ENCODE peak calls at places on chromosomes 16 and 17, in six cellular contexts. One of them, this sample, is unnamed.

GRCh38 chr17:29094101-29094708 is 51.3 kb downstream of the PIPOX start:
- DNase-seq in breast epithelium: no peak
- DNase-seq in SK-N-MC: no peak
- DNase-seq in prostate gland: no peak
- DNase-seq in stomach: no peak
- DNase-seq in suprapubic skin: no peak
- DNase-seq in this sample: no peak

GRCh38 chr16:57766714-57767348 is 31.3 kb downstream of the KATNB1 start:
- DNase-seq in breast epithelium: no peak
- DNase-seq in SK-N-MC: no peak
- DNase-seq in prostate gland: no peak
- DNase-seq in stomach: no peak
- DNase-seq in suprapubic skin: no peak
- DNase-seq in this sample: no peak

GRCh38 chr16:12228607-12229499 is 252.3 kb downstream of the SNX29 start:
- DNase-seq in breast epithelium: peak
- DNase-seq in SK-N-MC: no peak
- DNase-seq in prostate gland: peak
- DNase-seq in stomach: no peak
- DNase-seq in suprapubic skin: no peak
- DNase-seq in this sample: peak

GRCh38 chr17:70208825-70209555 is 39.7 kb downstream of the KCNJ2 start:
- DNase-seq in breast epithelium: no peak
- DNase-seq in SK-N-MC: no peak
- DNase-seq in prostate gland: no peak
- DNase-seq in stomach: no peak
- DNase-seq in suprapubic skin: no peak
- DNase-seq in this sample: peak

GRCh38 chr17:55340726-55341125 is 76.0 kb downstream of the HLF start:
- DNase-seq in breast epithelium: no peak
- DNase-seq in SK-N-MC: no peak
- DNase-seq in prostate gland: no peak
- DNase-seq in stomach: no peak
- DNase-seq in suprapubic skin: no peak
- DNase-seq in this sample: no peak

GRCh38 chr17:50638851-50639767 is 4.4 kb downstream of the ABCC3 start:
- DNase-seq in breast epithelium: peak
- DNase-seq in SK-N-MC: no peak
- DNase-seq in prostate gland: peak
- DNase-seq in stomach: peak
- DNase-seq in suprapubic skin: peak
- DNase-seq in this sample: peak

GRCh38 chr16:27436921-27437650 is 35.1 kb downstream of the IL21R start:
- DNase-seq in breast epithelium: no peak
- DNase-seq in SK-N-MC: no peak
- DNase-seq in prostate gland: no peak
- DNase-seq in stomach: peak
- DNase-seq in suprapubic skin: peak
- DNase-seq in this sample: no peak

GRCh38 chr16:55152875-55153390 is 171.1 kb upstream of the IRX6 start:
- DNase-seq in breast epithelium: no peak
- DNase-seq in SK-N-MC: no peak
- DNase-seq in prostate gland: no peak
- DNase-seq in stomach: no peak
- DNase-seq in suprapubic skin: no peak
- DNase-seq in this sample: no peak

GRCh38 chr16:84247341-84247740 is 7.5 kb upstream of the KCNG4 start:
- DNase-seq in breast epithelium: no peak
- DNase-seq in SK-N-MC: no peak
- DNase-seq in prostate gland: no peak
- DNase-seq in stomach: no peak
- DNase-seq in suprapubic skin: no peak
- DNase-seq in this sample: no peak

GRCh38 chr17:30267625-30268024 is 24.1 kb downstream of the BLMH start:
- DNase-seq in breast epithelium: no peak
- DNase-seq in SK-N-MC: no peak
- DNase-seq in prostate gland: no peak
- DNase-seq in stomach: no peak
- DNase-seq in suprapubic skin: no peak
- DNase-seq in this sample: no peak

GRCh38 chr16:55661842-55662479 is 6.2 kb downstream of the SLC6A2 start:
- DNase-seq in breast epithelium: no peak
- DNase-seq in SK-N-MC: no peak
- DNase-seq in prostate gland: no peak
- DNase-seq in stomach: no peak
- DNase-seq in suprapubic skin: peak
- DNase-seq in this sample: no peak

GRCh38 chr17:57294629-57295501 is 38.5 kb downstream of the MSI2 start:
- DNase-seq in breast epithelium: no peak
- DNase-seq in SK-N-MC: no peak
- DNase-seq in prostate gland: no peak
- DNase-seq in stomach: no peak
- DNase-seq in suprapubic skin: no peak
- DNase-seq in this sample: no peak

GRCh38 chr17:64461788-64462187 is 12.9 kb downstream of the MILR1 start:
- DNase-seq in breast epithelium: no peak
- DNase-seq in SK-N-MC: no peak
- DNase-seq in prostate gland: no peak
- DNase-seq in stomach: no peak
- DNase-seq in suprapubic skin: no peak
- DNase-seq in this sample: no peak

GRCh38 chr17:64460955-64461354 is 12.0 kb downstream of the MILR1 start:
- DNase-seq in breast epithelium: no peak
- DNase-seq in SK-N-MC: no peak
- DNase-seq in prostate gland: no peak
- DNase-seq in stomach: no peak
- DNase-seq in suprapubic skin: no peak
- DNase-seq in this sample: no peak

GRCh38 chr17:64457156-64457555 is 8.2 kb downstream of the MILR1 start:
- DNase-seq in breast epithelium: no peak
- DNase-seq in SK-N-MC: no peak
- DNase-seq in prostate gland: no peak
- DNase-seq in stomach: no peak
- DNase-seq in suprapubic skin: no peak
- DNase-seq in this sample: no peak

GRCh38 chr17:64458756-64459155 is 9.8 kb downstream of the MILR1 start:
- DNase-seq in breast epithelium: no peak
- DNase-seq in SK-N-MC: no peak
- DNase-seq in prostate gland: no peak
- DNase-seq in stomach: no peak
- DNase-seq in suprapubic skin: no peak
- DNase-seq in this sample: no peak

GRCh38 chr17:64459284-64459747 is 10.4 kb downstream of the MILR1 start:
- DNase-seq in breast epithelium: no peak
- DNase-seq in SK-N-MC: no peak
- DNase-seq in prostate gland: no peak
- DNase-seq in stomach: peak
- DNase-seq in suprapubic skin: no peak
- DNase-seq in this sample: peak
- H3K4me3 ChIP-seq in breast epithelium: no peak
- H3K4me3 ChIP-seq in SK-N-MC: no peak
- H3K4me3 ChIP-seq in prostate gland: no peak
- H3K4me3 ChIP-seq in stomach: no peak
- H3K4me3 ChIP-seq in suprapubic skin: no peak
- H3K4me3 ChIP-seq in this sample: no peak

DNA sequence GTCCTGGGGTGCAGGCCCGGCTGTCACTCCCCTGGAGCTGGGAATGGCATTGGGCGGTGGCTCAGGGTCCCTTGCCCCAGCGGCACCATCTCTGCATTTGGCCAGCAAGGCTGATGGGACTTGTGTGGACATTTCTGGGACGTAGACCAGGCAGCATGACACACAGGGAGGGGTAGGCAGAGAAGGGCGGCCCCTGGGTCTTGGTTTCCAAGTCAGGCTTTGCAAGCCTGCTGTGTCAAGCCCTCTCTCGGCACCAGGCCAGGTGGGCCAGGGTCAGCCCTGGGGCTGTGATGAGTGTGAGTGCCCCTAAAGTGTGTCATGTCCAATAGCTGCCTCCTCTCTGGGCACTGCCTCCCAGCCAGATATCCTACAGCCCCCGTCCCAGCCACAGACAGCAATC is 335.2 kb downstream of the SEC14L1 start:
- DNase-seq in breast epithelium: no peak
- DNase-seq in SK-N-MC: no peak
- DNase-seq in prostate gland: no peak
- DNase-seq in stomach: no peak
- DNase-seq in suprapubic skin: no peak
- DNase-seq in this sample: no peak
- TF ChIP-seq POLR2AphosphoS5 in breast epithelium: no peak
- TF ChIP-seq POLR2AphosphoS5 in SK-N-MC: no peak
- TF ChIP-seq POLR2AphosphoS5 in prostate gland: no peak
- TF ChIP-seq POLR2AphosphoS5 in stomach: no peak
- TF ChIP-seq POLR2AphosphoS5 in suprapubic skin: no peak
- TF ChIP-seq POLR2AphosphoS5 in this sample: no peak

DNA sequence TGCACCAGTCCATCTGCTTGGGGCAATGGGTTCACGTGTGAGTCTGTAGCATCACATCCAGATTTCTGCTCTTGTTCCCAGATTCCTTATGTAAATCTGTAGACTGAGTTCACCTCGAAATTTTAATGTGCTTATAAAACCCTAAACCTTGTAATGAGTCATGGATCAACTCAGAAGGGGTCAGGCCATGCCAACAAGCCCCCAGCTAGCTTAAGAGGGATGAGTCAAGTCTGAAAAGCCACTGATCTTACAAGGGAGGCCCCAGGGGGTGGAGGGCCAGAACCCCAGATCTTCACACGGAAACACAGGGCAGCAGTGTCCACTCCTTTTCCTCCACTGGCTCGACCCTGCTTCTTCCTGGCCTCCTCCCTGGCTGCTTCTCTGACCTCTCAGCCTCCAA is 399.1 kb upstream of the CDH5 start:
- DNase-seq in breast epithelium: no peak
- DNase-seq in SK-N-MC: no peak
- DNase-seq in prostate gland: no peak
- DNase-seq in stomach: no peak
- DNase-seq in suprapubic skin: no peak
- DNase-seq in this sample: no peak
- H3K4me3 ChIP-seq in breast epithelium: no peak
- H3K4me3 ChIP-seq in SK-N-MC: no peak
- H3K4me3 ChIP-seq in prostate gland: no peak
- H3K4me3 ChIP-seq in stomach: no peak
- H3K4me3 ChIP-seq in suprapubic skin: no peak
- H3K4me3 ChIP-seq in this sample: no peak

GRCh38 chr17:7686221-7687071 is 844 bp downstream of the TP53 start:
- DNase-seq in breast epithelium: peak
- DNase-seq in SK-N-MC: peak
- DNase-seq in prostate gland: peak
- DNase-seq in stomach: peak
- DNase-seq in suprapubic skin: peak
- DNase-seq in this sample: peak

GRCh38 chr17:7687908-7688807 is at the start of gene WRAP53:
- DNase-seq in breast epithelium: peak
- DNase-seq in SK-N-MC: peak
- DNase-seq in prostate gland: peak
- DNase-seq in stomach: peak
- DNase-seq in suprapubic skin: peak
- DNase-seq in this sample: peak

GRCh38 chr17:7684856-7685532 is 2.3 kb downstream of the TP53 start:
- DNase-seq in breast epithelium: no peak
- DNase-seq in SK-N-MC: no peak
- DNase-seq in prostate gland: no peak
- DNase-seq in stomach: no peak
- DNase-seq in suprapubic skin: no peak
- DNase-seq in this sample: no peak

GRCh38 chr17:7687072-7687907 is at the start of gene TP53:
- DNase-seq in breast epithelium: peak
- DNase-seq in SK-N-MC: peak
- DNase-seq in prostate gland: peak
- DNase-seq in stomach: peak
- DNase-seq in suprapubic skin: peak
- DNase-seq in this sample: peak

GRCh38 chr17:7685533-7686220 is 1.6 kb downstream of the TP53 start:
- DNase-seq in breast epithelium: peak
- DNase-seq in SK-N-MC: peak
- DNase-seq in prostate gland: peak
- DNase-seq in stomach: peak
- DNase-seq in suprapubic skin: peak
- DNase-seq in this sample: peak
- TF ChIP-seq POLR2AphosphoS5 in breast epithelium: peak
- TF ChIP-seq POLR2AphosphoS5 in SK-N-MC: no peak
- TF ChIP-seq POLR2AphosphoS5 in prostate gland: peak
- TF ChIP-seq POLR2AphosphoS5 in stomach: peak
- TF ChIP-seq POLR2AphosphoS5 in suprapubic skin: peak
- TF ChIP-seq POLR2AphosphoS5 in this sample: peak

GRCh38 chr17:79024901-79025737 is 1.1 kb downstream of the C1QTNF1 start:
- DNase-seq in breast epithelium: no peak
- DNase-seq in SK-N-MC: no peak
- DNase-seq in prostate gland: peak
- DNase-seq in stomach: peak
- DNase-seq in suprapubic skin: peak
- DNase-seq in this sample: peak

GRCh38 chr17:79027925-79028491 is 4.0 kb downstream of the C1QTNF1 start:
- DNase-seq in breast epithelium: no peak
- DNase-seq in SK-N-MC: no peak
- DNase-seq in prostate gland: no peak
- DNase-seq in stomach: no peak
- DNase-seq in suprapubic skin: peak
- DNase-seq in this sample: no peak

GRCh38 chr17:79027274-79027924 is 3.4 kb downstream of the C1QTNF1 start:
- DNase-seq in breast epithelium: no peak
- DNase-seq in SK-N-MC: no peak
- DNase-seq in prostate gland: no peak
- DNase-seq in stomach: no peak
- DNase-seq in suprapubic skin: peak
- DNase-seq in this sample: no peak

GRCh38 chr17:79028496-79029326 is 4.7 kb downstream of the C1QTNF1 start:
- DNase-seq in breast epithelium: no peak
- DNase-seq in SK-N-MC: no peak
- DNase-seq in prostate gland: no peak
- DNase-seq in stomach: no peak
- DNase-seq in suprapubic skin: no peak
- DNase-seq in this sample: no peak

GRCh38 chr17:79026345-79027273 is 2.6 kb downstream of the C1QTNF1 start:
- DNase-seq in breast epithelium: peak
- DNase-seq in SK-N-MC: no peak
- DNase-seq in prostate gland: no peak
- DNase-seq in stomach: peak
- DNase-seq in suprapubic skin: peak
- DNase-seq in this sample: peak
- H3K4me3 ChIP-seq in breast epithelium: peak
- H3K4me3 ChIP-seq in SK-N-MC: peak
- H3K4me3 ChIP-seq in prostate gland: no peak
- H3K4me3 ChIP-seq in stomach: no peak
- H3K4me3 ChIP-seq in suprapubic skin: peak
- H3K4me3 ChIP-seq in this sample: peak

DNA sequence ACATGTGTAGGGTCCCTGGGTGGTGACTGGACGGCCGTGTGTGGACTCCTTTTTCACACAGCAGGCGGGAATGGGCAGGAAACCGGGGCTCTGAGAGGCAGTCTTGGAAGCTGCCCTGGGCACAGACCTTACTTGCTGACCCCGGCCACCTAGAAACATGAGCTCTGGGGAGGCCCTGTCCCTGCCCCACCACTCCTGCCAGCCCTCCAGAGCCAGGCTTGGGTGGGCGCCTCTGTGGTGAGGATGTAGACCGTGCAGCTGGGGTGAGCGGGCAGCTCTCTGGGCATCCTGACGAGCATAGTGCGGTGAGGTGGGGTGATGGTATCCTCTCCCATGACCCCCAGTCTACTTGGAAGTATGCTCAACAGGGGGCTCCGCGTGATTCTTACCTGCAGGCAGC is 121.3 kb downstream of the RAB11FIP4 start:
- DNase-seq in breast epithelium: no peak
- DNase-seq in SK-N-MC: no peak
- DNase-seq in prostate gland: no peak
- DNase-seq in stomach: no peak
- DNase-seq in suprapubic skin: no peak
- DNase-seq in this sample: no peak
- TF ChIP-seq POLR2AphosphoS5 in breast epithelium: no peak
- TF ChIP-seq POLR2AphosphoS5 in SK-N-MC: no peak
- TF ChIP-seq POLR2AphosphoS5 in prostate gland: no peak
- TF ChIP-seq POLR2AphosphoS5 in stomach: no peak
- TF ChIP-seq POLR2AphosphoS5 in suprapubic skin: no peak
- TF ChIP-seq POLR2AphosphoS5 in this sample: no peak

This sample was measured in transverse colon.